ENCODE peak calls at places on chromosomes 3 and 15, in five cellular contexts. One of them, this sample, is unnamed.
A peak's percentile ranks its signal among the peaks of the same experiment; 100 is the strongest.

GRCh38 chr3:160225181-160226025 is at the start of gene C3orf80:
- DNase-seq in M059J: peak; percentile 57
- DNase-seq in neural crest cell: peak; percentile 60
- DNase-seq in stimulated activated CD8-positive, alpha-beta memory T cell treated with anti-CD3 and anti-CD28 coated beads, Interleukin-2, amount 100 ng/mL, for 48 hours: peak; percentile 32
- DNase-seq in heart right ventricle: peak; percentile 41
- DNase-seq in this sample: peak; percentile 20

GRCh38 chr3:149801200-149801599 is 8.8 kb upstream of the ANKUB1 start:
- DNase-seq in stimulated activated CD8-positive, alpha-beta memory T cell treated with anti-CD3 and anti-CD28 coated beads, Interleukin-2, amount 100 ng/mL, for 48 hours: no peak
- DNase-seq in neural crest cell: no peak
- DNase-seq in M059J: no peak
- DNase-seq in heart right ventricle: no peak
- DNase-seq in this sample: no peak

GRCh38 chr15:72135719-72136118 is 17.5 kb downstream of the SENP8 start:
- DNase-seq in M059J: no peak
- DNase-seq in neural crest cell: no peak
- DNase-seq in heart right ventricle: no peak
- DNase-seq in stimulated activated CD8-positive, alpha-beta memory T cell treated with anti-CD3 and anti-CD28 coated beads, Interleukin-2, amount 100 ng/mL, for 48 hours: no peak
- DNase-seq in this sample: no peak

GRCh38 chr3:14842277-14842676 is 23.5 kb downstream of the FGD5 start:
- DNase-seq in neural crest cell: no peak
- DNase-seq in heart right ventricle: no peak
- DNase-seq in stimulated activated CD8-positive, alpha-beta memory T cell treated with anti-CD3 and anti-CD28 coated beads, Interleukin-2, amount 100 ng/mL, for 48 hours: no peak
- DNase-seq in M059J: no peak
- DNase-seq in this sample: no peak

GRCh38 chr15:94168250-94168649 is 63.1 kb upstream of the MCTP2 start:
- DNase-seq in heart right ventricle: no peak
- DNase-seq in M059J: no peak
- DNase-seq in stimulated activated CD8-positive, alpha-beta memory T cell treated with anti-CD3 and anti-CD28 coated beads, Interleukin-2, amount 100 ng/mL, for 48 hours: no peak
- DNase-seq in neural crest cell: no peak
- DNase-seq in this sample: no peak

GRCh38 chr3:31610700-31611275 is 78.1 kb downstream of the STT3B start:
- DNase-seq in neural crest cell: no peak
- DNase-seq in M059J: peak; percentile 32
- DNase-seq in stimulated activated CD8-positive, alpha-beta memory T cell treated with anti-CD3 and anti-CD28 coated beads, Interleukin-2, amount 100 ng/mL, for 48 hours: no peak
- DNase-seq in heart right ventricle: no peak
- DNase-seq in this sample: no peak

GRCh38 chr3:12351145-12351544 is 62.3 kb downstream of the PPARG start:
- DNase-seq in heart right ventricle: no peak
- DNase-seq in neural crest cell: no peak
- DNase-seq in M059J: no peak
- DNase-seq in stimulated activated CD8-positive, alpha-beta memory T cell treated with anti-CD3 and anti-CD28 coated beads, Interleukin-2, amount 100 ng/mL, for 48 hours: no peak
- DNase-seq in this sample: no peak

GRCh38 chr15:96326551-96327154 is 3.8 kb upstream of the NR2F2 start:
- DNase-seq in neural crest cell: no peak
- DNase-seq in M059J: peak; percentile 62
- DNase-seq in heart right ventricle: no peak
- DNase-seq in stimulated activated CD8-positive, alpha-beta memory T cell treated with anti-CD3 and anti-CD28 coated beads, Interleukin-2, amount 100 ng/mL, for 48 hours: no peak
- DNase-seq in this sample: no peak

GRCh38 chr3:53230041-53230621 is 25.7 kb downstream of the TKT start:
- DNase-seq in neural crest cell: no peak
- DNase-seq in stimulated activated CD8-positive, alpha-beta memory T cell treated with anti-CD3 and anti-CD28 coated beads, Interleukin-2, amount 100 ng/mL, for 48 hours: no peak
- DNase-seq in heart right ventricle: no peak
- DNase-seq in M059J: no peak
- DNase-seq in this sample: no peak

GRCh38 chr15:58457466-58457965 is 25.7 kb downstream of the LIPC start:
- DNase-seq in neural crest cell: no peak
- DNase-seq in heart right ventricle: no peak
- DNase-seq in stimulated activated CD8-positive, alpha-beta memory T cell treated with anti-CD3 and anti-CD28 coated beads, Interleukin-2, amount 100 ng/mL, for 48 hours: peak; percentile 20
- DNase-seq in M059J: peak; percentile 80
- DNase-seq in this sample: no peak

GRCh38 chr3:5058463-5058862 is 63.6 kb upstream of the ARL8B start:
- DNase-seq in neural crest cell: no peak
- DNase-seq in M059J: peak; percentile 52
- DNase-seq in heart right ventricle: no peak
- DNase-seq in stimulated activated CD8-positive, alpha-beta memory T cell treated with anti-CD3 and anti-CD28 coated beads, Interleukin-2, amount 100 ng/mL, for 48 hours: no peak
- DNase-seq in this sample: no peak